ENCODE peak calls at places on chromosome 7, in ten cellular contexts. R, D, O, I, E, Q, V, U, K and P are unnamed samples.
A peak's percentile ranks its signal among the peaks of the same experiment; 100 is the strongest.

GRCh38 chr7:158252837-158253669 is 334.6 kb downstream of the PTPRN2 start:
- DNase-seq in E (no peak), I (peak; percentile 54), K (peak; percentile 44), D (no peak), O (no peak), V (no peak), U (peak; percentile 61), R (no peak), Q (peak; percentile 55), P (peak; percentile 17)

GRCh38 chr7:80722596-80723141 is 84.2 kb downstream of the CD36 start:
- DNase-seq in K (no peak), U (no peak), E (peak; percentile 45), O (peak; percentile 92), I (no peak), D (no peak), Q (peak; percentile 89), V (peak; percentile 98), R (peak; percentile 37), P (peak; percentile 32)

GRCh38 chr7:476736-477360 is 42.8 kb downstream of the PDGFA start:
- DNase-seq in U (peak; percentile 54), E (no peak), D (no peak), Q (peak; percentile 25), K (no peak), O (no peak), R (no peak), V (no peak), I (peak; percentile 60), P (no peak)

GRCh38 chr7:137544450-137545058 is 201.0 kb upstream of the PTN start:
- DNase-seq in O (no peak), U (no peak), Q (no peak), V (no peak), R (no peak), D (no peak), I (no peak), K (no peak), E (no peak), P (no peak)

GRCh38 chr7:10022957-10023356 is 950.7 kb upstream of the PHF14 start:
- DNase-seq in U (no peak), Q (no peak), E (no peak), D (peak; percentile 26), V (peak; percentile 12), I (no peak), R (no peak), O (no peak), K (no peak), P (no peak)

GRCh38 chr7:17903337-17903736 is 37.0 kb downstream of the SNX13 start:
- DNase-seq in I (no peak), E (peak; percentile 30), Q (no peak), D (no peak), U (no peak), O (no peak), K (no peak), V (no peak), R (no peak), P (no peak)

GRCh38 chr7:52088008-52088787 is 771.6 kb upstream of the COBL start:
- DNase-seq in Q (no peak), O (peak; percentile 74), V (no peak), D (no peak), R (no peak), U (no peak), E (no peak), I (no peak), K (no peak), P (no peak)

GRCh38 chr7:14698239-14698638 is 204.3 kb downstream of the DGKB start:
- DNase-seq in V (no peak), I (no peak), E (no peak), D (no peak), U (no peak), O (no peak), R (no peak), Q (no peak), K (no peak), P (no peak)

GRCh38 chr7:111678986-111679385 is 116.7 kb upstream of the IMMP2L start:
- DNase-seq in R (no peak), D (no peak), O (no peak), I (no peak), K (no peak), V (no peak), U (no peak), Q (no peak), E (no peak), P (no peak)

GRCh38 chr7:50795831-50796230 is 13.1 kb upstream of the GRB10 start:
- DNase-seq in I (no peak), R (no peak), K (no peak), E (no peak), D (no peak), Q (no peak), V (no peak), O (no peak), U (no peak), P (no peak)

GRCh38 chr7:64869912-64870562 is 33.0 kb upstream of the ZNF273 start:
- DNase-seq in D (no peak), Q (no peak), V (no peak), K (no peak), O (peak; percentile 89), E (no peak), U (no peak), I (no peak), R (no peak), P (peak; percentile 17)

GRCh38 chr7:136114966-136115762 is 138.0 kb upstream of the MTPN start:
- DNase-seq in Q (no peak), D (no peak), I (no peak), R (peak; percentile 28), V (peak; percentile 13), K (no peak), O (no peak), E (peak; percentile 30), U (peak; percentile 66), P (peak; percentile 28)

GRCh38 chr7:19146699-19147098 is 1.5 kb upstream of the FERD3L start:
- DNase-seq in E (no peak), V (no peak), R (no peak), O (no peak), D (no peak), K (no peak), Q (no peak), I (no peak), U (no peak), P (no peak)

GRCh38 chr7:117997862-117998825 is 124.9 kb upstream of the CTTNBP2 start:
- DNase-seq in V (no peak), R (no peak), U (no peak), I (no peak), Q (no peak), E (no peak), O (no peak), K (no peak), D (no peak), P (no peak)

GRCh38 chr7:114988035-114988434 is 66.1 kb downstream of the MDFIC start:
- DNase-seq in K (no peak), R (no peak), D (no peak), O (no peak), I (no peak), U (no peak), V (no peak), Q (no peak), E (no peak), P (no peak)

GRCh38 chr7:13115157-13115772 is 427.8 kb downstream of the ARL4A start:
- DNase-seq in U (no peak), E (no peak), I (no peak), V (no peak), K (no peak), D (peak; percentile 7), R (no peak), O (no peak), Q (no peak), P (no peak)
- TF ChIP-seq CTCF in U (no peak), E (peak; percentile 27), I (no peak), V (no peak), K (no peak), D (no peak), R (no peak), O (no peak), Q (no peak), P (no peak)

GRCh38 chr7:42235734-42236133 is 1.3 kb downstream of the GLI3 start:
- DNase-seq in U (no peak), D (no peak), Q (peak; percentile 74), E (no peak), K (no peak), R (peak; percentile 9), I (peak; percentile 79), V (no peak), O (no peak), P (no peak)

GRCh38 chr7:42236266-42237161 is 495 bp downstream of the GLI3 start:
- DNase-seq in R (peak; percentile 27), I (peak; percentile 82), Q (peak; percentile 84), D (peak; percentile 48), V (no peak), U (no peak), E (no peak), K (no peak), O (no peak), P (no peak)

GRCh38 chr7:42237891-42238531 is 1.0 kb upstream of the GLI3 start:
- DNase-seq in D (peak; percentile 53), I (peak; percentile 89), Q (peak; percentile 95), K (peak; percentile 75), R (peak; percentile 49), E (no peak), V (no peak), U (no peak), O (no peak), P (no peak)

GRCh38 chr7:42238709-42239395 is 1.8 kb upstream of the GLI3 start:
- DNase-seq in R (peak; percentile 10), K (no peak), U (no peak), D (no peak), I (no peak), O (no peak), V (no peak), E (no peak), Q (peak; percentile 85), P (no peak)

GRCh38 chr7:42237162-42237821 is at the start of gene GLI3:
- DNase-seq in O (peak; percentile 96), U (peak; percentile 78), Q (peak; percentile 98), D (peak; percentile 84), E (no peak), R (peak; percentile 70), V (no peak), K (peak; percentile 85), I (peak; percentile 95), P (peak; percentile 58)
- TF ChIP-seq POLR2A in O (no peak), U (no peak), Q (peak; percentile 21), D (peak; percentile 63), E (no peak), R (peak; percentile 31), V (no peak), K (peak; percentile 49), I (no peak), P (no peak)

DNA sequence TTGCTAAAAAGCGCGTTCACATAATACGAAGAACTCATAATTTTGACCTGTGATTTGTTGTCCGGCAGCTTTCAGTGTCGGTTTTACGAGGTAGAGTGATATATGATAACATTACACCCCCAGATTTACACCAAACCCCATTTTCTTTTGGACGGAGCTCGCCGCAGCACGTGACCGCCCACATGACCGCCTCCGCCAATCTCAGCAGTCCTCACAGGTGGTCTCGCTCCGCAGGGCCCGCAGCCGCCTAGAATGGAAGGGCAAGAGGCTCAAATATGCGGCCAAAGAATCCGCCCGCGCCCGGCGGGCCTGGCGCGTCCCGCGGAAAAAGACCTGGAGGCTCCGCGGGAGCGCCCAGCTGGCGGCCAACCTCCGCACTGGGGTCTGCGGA is at the start of gene HOXA7:
- DNase-seq in D (no peak), V (no peak), O (no peak), I (peak; percentile 93), Q (peak; percentile 96), K (peak; percentile 74), U (peak; percentile 74), E (no peak), R (peak; percentile 75), P (peak; percentile 31)
- TF ChIP-seq POLR2AphosphoS5 in D (peak; percentile 54), V (peak; percentile 59), O (no peak), I (no peak), Q (peak; percentile 70), K (no peak), U (peak; percentile 62), E (no peak), R (no peak), P (no peak)

GRCh38 chr7:106521115-106521514 is 139.8 kb downstream of the CCDC71L start:
- DNase-seq in D (no peak), R (no peak), O (no peak), E (no peak), V (peak; percentile 19), K (no peak), Q (no peak), U (no peak), I (no peak), P (no peak)
- TF ChIP-seq CTCF in D (no peak), R (no peak), O (no peak), E (no peak), V (peak; percentile 50), K (no peak), Q (no peak), U (no peak), I (no peak), P (no peak)